ENCODE peak calls at places on chromosomes 4 and X, in seven cellular contexts. M is psoas muscle, C is neural progenitor cell, K is A549, Q is cardiac muscle cell, V is prostate gland, P is sigmoid colon. A is an unnamed sample.

GRCh38 chr4:1777822-1778641 is 15.1 kb upstream of the FGFR3 start:
- DNase-seq in M (no peak), K (peak), V (no peak), P (no peak), C (peak), Q (peak), A (no peak)

GRCh38 chrX:111100191-111100590 is 4.2 kb downstream of the PAK3 start:
- DNase-seq in K (peak), V (peak), M (no peak), P (no peak), Q (peak), C (peak), A (no peak)

GRCh38 chr4:133565379-133565778 is 416.3 kb downstream of the PCDH10 start:
- DNase-seq in C (no peak), Q (peak), K (peak), M (no peak), V (no peak), P (no peak), A (no peak)

GRCh38 chr4:151658959-151659593 is 101.7 kb downstream of the GATB start:
- DNase-seq in K (no peak), P (no peak), Q (peak), V (no peak), C (no peak), M (no peak), A (no peak)

GRCh38 chrX:1167466-1167865 is 45.0 kb downstream of the CRLF2 start:
- DNase-seq in C (no peak), Q (no peak), K (peak), M (no peak), P (no peak), V (no peak), A (no peak)

GRCh38 chr4:97374526-97374925 is 768.8 kb downstream of the STPG2 start:
- DNase-seq in M (no peak), V (no peak), K (no peak), C (no peak), Q (no peak), P (no peak), A (no peak)

GRCh38 chrX:120402363-120402762 is 40.5 kb downstream of the ATP1B4 start:
- DNase-seq in K (no peak), M (no peak), V (no peak), Q (no peak), C (no peak), P (no peak), A (no peak)

GRCh38 chr4:182492456-182492855 is 249.3 kb downstream of the TENM3 start:
- DNase-seq in K (no peak), V (no peak), P (no peak), Q (peak), C (no peak), M (no peak), A (no peak)

GRCh38 chrX:63764946-63765345 is 20.1 kb downstream of the ARHGEF9 start:
- DNase-seq in M (no peak), C (no peak), Q (no peak), P (no peak), K (no peak), V (no peak), A (no peak)

GRCh38 chr4:163048447-163048846 is 118.2 kb downstream of the NAF1 start:
- DNase-seq in M (no peak), P (no peak), V (no peak), C (peak), K (peak), Q (peak), A (no peak)

GRCh38 chrX:48531359-48531954 is 8.1 kb upstream of the TBC1D25 start:
- DNase-seq in P (peak), C (no peak), Q (peak), K (peak), M (no peak), V (no peak), A (no peak)

GRCh38 chr4:66465111-66465510 is 794.8 kb upstream of the EPHA5 start:
- DNase-seq in M (no peak), K (no peak), C (no peak), Q (no peak), V (no peak), P (no peak), A (no peak)

GRCh38 chrX:5965406-5965805 is 263.3 kb downstream of the NLGN4X start:
- DNase-seq in Q (no peak), M (no peak), K (no peak), P (no peak), V (no peak), C (no peak), A (no peak)

GRCh38 chrX:56793533-56794320 is 64.7 kb downstream of the NBDY start:
- DNase-seq in Q (no peak), C (no peak), V (no peak), P (peak), K (no peak), M (no peak), A (no peak)

GRCh38 chrX:39613508-39613921 is 484.2 kb downstream of the BCOR start:
- DNase-seq in P (no peak), K (no peak), V (peak), M (peak), C (peak), Q (peak), A (peak)

GRCh38 chr4:12729384-12729783 is 754.8 kb downstream of the RAB28 start:
- DNase-seq in Q (peak), C (peak), K (peak), M (no peak), V (no peak), P (no peak), A (no peak)

GRCh38 chr4:12724520-12724919 is 759.6 kb downstream of the RAB28 start:
- DNase-seq in K (no peak), M (no peak), Q (peak), V (no peak), P (no peak), C (peak), A (no peak)

GRCh38 chr4:12723849-12724447 is 760.2 kb downstream of the RAB28 start:
- DNase-seq in P (no peak), C (peak), Q (peak), V (no peak), K (no peak), M (no peak), A (no peak)
- TF ChIP-seq CTCF in P (no peak), C (no peak), Q (peak), V (no peak), K (no peak), M (no peak), A (no peak)

GRCh38 chrX:136692271-136692670 is 44.3 kb downstream of the CD40LG start:
- DNase-seq in C (no peak), V (no peak), K (no peak), P (no peak), M (no peak), Q (peak), A (no peak)

GRCh38 chrX:136691028-136691809 is 43.3 kb downstream of the CD40LG start:
- DNase-seq in C (no peak), M (no peak), P (no peak), Q (no peak), K (no peak), V (no peak), A (no peak)

GRCh38 chrX:136687457-136687856 is 39.5 kb downstream of the CD40LG start:
- DNase-seq in V (no peak), Q (no peak), K (no peak), M (no peak), P (no peak), C (no peak), A (no peak)

GRCh38 chrX:136694491-136695087 is 46.6 kb downstream of the CD40LG start:
- DNase-seq in K (peak), M (no peak), C (peak), P (no peak), Q (peak), V (no peak), A (no peak)

GRCh38 chrX:136689441-136689840 is 41.5 kb downstream of the CD40LG start:
- DNase-seq in Q (peak), M (no peak), K (no peak), V (no peak), C (peak), P (no peak), A (no peak)
- H3K27ac ChIP-seq in Q (peak), M (no peak), K (no peak), V (no peak), C (peak), P (no peak), A (no peak)

GRCh38 chr4:25991296-25991695 is 77.3 kb downstream of the SMIM20 start:
- DNase-seq in K (no peak), Q (no peak), V (no peak), M (no peak), P (no peak), C (no peak), A (no peak)

GRCh38 chr4:25993564-25994185 is 79.7 kb downstream of the SMIM20 start:
- DNase-seq in C (peak), V (no peak), Q (peak), M (peak), P (no peak), K (peak), A (no peak)
- TF ChIP-seq CTCF in C (peak), V (no peak), Q (peak), M (peak), P (no peak), K (no peak), A (no peak)

GRCh38 chr4:139511320-139511719 is 44.7 kb downstream of the SETD7 start:
- DNase-seq in P (no peak), V (no peak), M (no peak), Q (peak), K (no peak), C (no peak), A (no peak)

GRCh38 chr4:139509727-139510410 is 46.1 kb downstream of the SETD7 start:
- DNase-seq in M (no peak), K (peak), P (no peak), Q (peak), V (no peak), C (peak), A (no peak)

GRCh38 chr4:139514382-139515059 is 41.5 kb downstream of the SETD7 start:
- DNase-seq in Q (no peak), C (no peak), K (no peak), M (no peak), V (no peak), P (no peak), A (no peak)

GRCh38 chr4:139515531-139515958 is 40.5 kb downstream of the SETD7 start:
- DNase-seq in M (no peak), Q (peak), V (no peak), C (no peak), K (no peak), P (no peak), A (no peak)
- H3K27ac ChIP-seq in M (peak), Q (no peak), V (no peak), C (no peak), K (no peak), P (no peak), A (no peak)

GRCh38 chr4:43048570-43048969 is 156.1 kb downstream of the GRXCR1 start:
- DNase-seq in K (no peak), P (no peak), V (no peak), Q (no peak), C (no peak), M (no peak), A (no peak)
- TF ChIP-seq CTCF in K (no peak), P (no peak), V (no peak), Q (no peak), C (peak), M (no peak), A (no peak)

DNA sequence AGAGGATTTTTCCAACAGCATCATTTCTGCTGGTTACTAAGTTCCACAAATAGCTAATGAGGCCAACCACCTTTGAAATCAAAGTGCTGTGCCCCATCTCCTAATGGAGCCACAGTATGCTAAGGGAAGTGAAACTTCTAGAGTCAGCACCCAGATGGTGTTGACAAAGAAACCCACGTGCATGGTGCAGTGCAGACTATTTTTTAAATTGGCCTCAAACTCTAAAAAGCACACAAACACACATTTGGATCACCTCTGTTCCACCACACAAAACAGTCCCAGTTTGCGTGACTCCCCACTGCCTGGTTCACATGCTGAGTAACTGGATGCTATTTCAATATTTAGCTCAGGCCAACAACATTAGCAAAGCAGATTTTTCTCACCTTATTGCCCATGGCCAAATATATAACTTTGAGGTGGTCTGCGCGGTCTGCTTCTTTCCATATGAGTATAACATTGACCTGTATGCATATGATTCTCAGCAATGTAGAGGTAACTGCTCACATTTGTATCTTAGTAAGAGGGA is 69.9 kb downstream of the AMELX start:
- DNase-seq in M (no peak), P (no peak), K (no peak), V (no peak), Q (no peak), C (no peak), A (no peak)
- H3K27ac ChIP-seq in M (no peak), P (peak), K (no peak), V (no peak), Q (no peak), C (no peak), A (no peak)

GRCh38 chr4:40281913-40282312 is 53.2 kb upstream of the CHRNA9 start:
- DNase-seq in C (no peak), K (no peak), M (no peak), P (peak), Q (no peak), V (no peak), A (no peak)

GRCh38 chr4:40280586-40280985 is 54.5 kb upstream of the CHRNA9 start:
- DNase-seq in M (no peak), K (no peak), C (no peak), V (no peak), Q (no peak), P (peak), A (no peak)

GRCh38 chr4:40283413-40283812 is 51.7 kb upstream of the CHRNA9 start:
- DNase-seq in C (no peak), K (no peak), Q (no peak), P (peak), M (no peak), V (no peak), A (no peak)

GRCh38 chr4:40281099-40281498 is 54.0 kb upstream of the CHRNA9 start:
- DNase-seq in K (no peak), P (peak), Q (no peak), C (no peak), V (no peak), M (no peak), A (no peak)

GRCh38 chr4:40283968-40284367 is 51.2 kb upstream of the CHRNA9 start:
- DNase-seq in V (no peak), C (no peak), K (peak), Q (no peak), P (peak), M (no peak), A (no peak)
- TF ChIP-seq CTCF in V (no peak), C (no peak), K (no peak), Q (no peak), P (no peak), M (no peak), A (no peak)